ENCODE peak calls at places on chromosomes 12 and 14, in four cellular contexts. One of them, this sample, is unnamed.

GRCh38 chr12:51405801-51406207 is 14.6 kb upstream of the GALNT6 start:
- DNase-seq in mucosa of descending colon: no peak
- DNase-seq in GM23248: no peak
- DNase-seq in lung: no peak
- DNase-seq in this sample: no peak

GRCh38 chr12:75850751-75851462 is 180.7 kb downstream of the PHLDA1 start:
- DNase-seq in GM23248: peak
- DNase-seq in mucosa of descending colon: no peak
- DNase-seq in lung: no peak
- DNase-seq in this sample: no peak

GRCh38 chr12:124130717-124131670 is 158.0 kb downstream of the ZNF664 start:
- DNase-seq in mucosa of descending colon: no peak
- DNase-seq in GM23248: no peak
- DNase-seq in lung: no peak
- DNase-seq in this sample: no peak

GRCh38 chr14:62253931-62254330 is 491.7 kb downstream of the SNAPC1 start:
- DNase-seq in mucosa of descending colon: no peak
- DNase-seq in GM23248: no peak
- DNase-seq in lung: no peak
- DNase-seq in this sample: no peak

GRCh38 chr14:30005114-30005698 is 77.6 kb upstream of the PRKD1 start:
- DNase-seq in GM23248: peak
- DNase-seq in mucosa of descending colon: no peak
- DNase-seq in lung: no peak
- DNase-seq in this sample: no peak

GRCh38 chr12:125220404-125221273 is 155.4 kb downstream of the AACS start:
- DNase-seq in lung: no peak
- DNase-seq in mucosa of descending colon: no peak
- DNase-seq in GM23248: no peak
- DNase-seq in this sample: no peak

GRCh38 chr12:33427071-33427470 is 12.5 kb downstream of the SYT10 start:
- DNase-seq in lung: no peak
- DNase-seq in GM23248: no peak
- DNase-seq in mucosa of descending colon: no peak
- DNase-seq in this sample: no peak

GRCh38 chr12:53252349-53252916 is 15.7 kb upstream of the ESPL1 start:
- DNase-seq in lung: peak
- DNase-seq in mucosa of descending colon: peak
- DNase-seq in GM23248: peak
- DNase-seq in this sample: no peak

GRCh38 chr12:93127107-93127560 is 198.0 kb upstream of the EEA1 start:
- DNase-seq in lung: no peak
- DNase-seq in GM23248: no peak
- DNase-seq in mucosa of descending colon: no peak
- DNase-seq in this sample: no peak

GRCh38 chr14:29926701-29927595 is 699 bp downstream of the PRKD1 start:
- DNase-seq in mucosa of descending colon: peak
- DNase-seq in GM23248: peak
- DNase-seq in lung: peak
- DNase-seq in this sample: no peak

GRCh38 chr12:57112492-57113294 is 1.5 kb upstream of the STAT6 start:
- DNase-seq in GM23248: no peak
- DNase-seq in mucosa of descending colon: peak
- DNase-seq in lung: no peak
- DNase-seq in this sample: peak
- H3K4me3 ChIP-seq in GM23248: peak
- H3K4me3 ChIP-seq in mucosa of descending colon: no peak
- H3K4me3 ChIP-seq in lung: no peak
- H3K4me3 ChIP-seq in this sample: peak

GRCh38 chr12:46433829-46434228 is 61.3 kb upstream of the SLC38A2 start:
- DNase-seq in lung: no peak
- DNase-seq in GM23248: no peak
- DNase-seq in mucosa of descending colon: no peak
- DNase-seq in this sample: no peak

GRCh38 chr12:46432325-46432724 is 59.8 kb upstream of the SLC38A2 start:
- DNase-seq in mucosa of descending colon: no peak
- DNase-seq in lung: no peak
- DNase-seq in GM23248: peak
- DNase-seq in this sample: no peak

GRCh38 chr12:46435625-46436024 is 63.1 kb upstream of the SLC38A2 start:
- DNase-seq in lung: no peak
- DNase-seq in mucosa of descending colon: no peak
- DNase-seq in GM23248: no peak
- DNase-seq in this sample: no peak

GRCh38 chr12:46430340-46430948 is 57.9 kb upstream of the SLC38A2 start:
- DNase-seq in lung: no peak
- DNase-seq in mucosa of descending colon: no peak
- DNase-seq in GM23248: peak
- DNase-seq in this sample: no peak
- H3K4me3 ChIP-seq in lung: no peak
- H3K4me3 ChIP-seq in mucosa of descending colon: no peak
- H3K4me3 ChIP-seq in GM23248: peak
- H3K4me3 ChIP-seq in this sample: no peak

GRCh38 chr12:74790958-74791357 is 253.3 kb downstream of the ATXN7L3B start:
- DNase-seq in GM23248: no peak
- DNase-seq in lung: no peak
- DNase-seq in mucosa of descending colon: no peak
- DNase-seq in this sample: no peak

GRCh38 chr12:74791365-74791764 is 253.7 kb downstream of the ATXN7L3B start:
- DNase-seq in GM23248: no peak
- DNase-seq in mucosa of descending colon: no peak
- DNase-seq in lung: no peak
- DNase-seq in this sample: no peak

GRCh38 chr12:74794522-74794921 is 256.9 kb downstream of the ATXN7L3B start:
- DNase-seq in GM23248: no peak
- DNase-seq in mucosa of descending colon: no peak
- DNase-seq in lung: no peak
- DNase-seq in this sample: no peak
- H3K4me3 ChIP-seq in GM23248: no peak
- H3K4me3 ChIP-seq in mucosa of descending colon: no peak
- H3K4me3 ChIP-seq in lung: no peak
- H3K4me3 ChIP-seq in this sample: no peak

DNA sequence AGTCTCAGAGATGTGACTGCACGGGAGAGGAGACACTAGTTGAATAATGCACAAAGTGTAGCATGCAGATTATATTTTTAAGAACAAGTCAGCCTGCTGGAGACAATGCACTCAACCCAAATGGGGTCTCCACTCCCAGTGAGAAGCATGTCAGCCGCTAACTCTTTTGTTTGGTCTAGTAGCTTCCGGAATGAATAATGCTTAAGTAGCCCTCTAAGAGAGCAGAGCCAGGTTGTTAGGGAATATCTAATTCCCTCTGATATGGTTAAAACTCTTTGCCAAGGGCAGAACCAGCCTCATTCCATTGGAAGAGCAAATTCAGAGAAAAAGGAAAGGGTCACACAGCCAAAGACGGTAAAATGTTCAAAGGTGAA is 80.4 kb downstream of the DAD1 start:
- DNase-seq in mucosa of descending colon: no peak
- DNase-seq in lung: no peak
- DNase-seq in GM23248: no peak
- DNase-seq in this sample: no peak
- H3K4me3 ChIP-seq in mucosa of descending colon: no peak
- H3K4me3 ChIP-seq in lung: no peak
- H3K4me3 ChIP-seq in GM23248: no peak
- H3K4me3 ChIP-seq in this sample: no peak

DNA sequence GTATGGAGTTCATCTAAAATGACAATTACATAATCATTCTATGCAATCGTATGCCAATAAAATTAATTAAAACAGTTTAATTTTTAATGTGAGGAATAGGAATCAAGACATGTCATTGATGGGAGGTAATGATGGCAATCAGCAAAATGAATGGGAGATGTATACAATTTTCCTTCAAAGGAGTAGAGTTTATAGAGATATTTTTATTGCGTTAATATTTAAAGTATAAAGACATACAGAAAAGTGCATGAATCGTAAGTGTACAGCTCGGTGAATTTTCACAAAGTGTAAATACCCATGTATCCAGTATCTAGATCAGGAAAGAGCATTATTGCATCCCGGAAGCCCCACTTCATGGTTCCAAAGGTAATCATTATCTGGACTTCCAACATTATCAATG is 1.2 kb downstream of the MIPOL1 start:
- DNase-seq in GM23248: no peak
- DNase-seq in lung: no peak
- DNase-seq in mucosa of descending colon: no peak
- DNase-seq in this sample: no peak
- H3K4me3 ChIP-seq in GM23248: peak
- H3K4me3 ChIP-seq in lung: no peak
- H3K4me3 ChIP-seq in mucosa of descending colon: no peak
- H3K4me3 ChIP-seq in this sample: peak

GRCh38 chr14:71661441-71661840 is 270.8 kb upstream of the RGS6 start:
- DNase-seq in GM23248: no peak
- DNase-seq in lung: no peak
- DNase-seq in mucosa of descending colon: no peak
- DNase-seq in this sample: no peak
- H3K4me3 ChIP-seq in GM23248: no peak
- H3K4me3 ChIP-seq in lung: no peak
- H3K4me3 ChIP-seq in mucosa of descending colon: no peak
- H3K4me3 ChIP-seq in this sample: no peak

This sample was measured in vagina.